ENCODE peak calls at places on chromosome 3, in ten cellular contexts. One of them, this sample, is unnamed.

GRCh38 chr3:44478606-44479094 is 1.2 kb upstream of the ZNF445 start:
- DNase-seq in adrenal gland: no peak
- DNase-seq in A549: no peak
- DNase-seq in breast epithelium: no peak
- DNase-seq in body of pancreas: no peak
- DNase-seq in uterus: no peak
- DNase-seq in heart left ventricle: no peak
- DNase-seq in spleen: no peak
- DNase-seq in IMR-90: no peak
- DNase-seq in gastrocnemius medialis: no peak
- DNase-seq in this sample: no peak

GRCh38 chr3:143016321-143016972 is 15.1 kb downstream of the U2SURP start:
- DNase-seq in adrenal gland: no peak
- DNase-seq in spleen: no peak
- DNase-seq in body of pancreas: no peak
- DNase-seq in uterus: no peak
- DNase-seq in heart left ventricle: no peak
- DNase-seq in IMR-90: no peak
- DNase-seq in A549: no peak
- DNase-seq in breast epithelium: no peak
- DNase-seq in gastrocnemius medialis: no peak
- DNase-seq in this sample: no peak

GRCh38 chr3:141789281-141789680 is 26.1 kb downstream of the GRK7 start:
- DNase-seq in A549: peak; percentile 59
- DNase-seq in heart left ventricle: no peak
- DNase-seq in adrenal gland: no peak
- DNase-seq in spleen: no peak
- DNase-seq in gastrocnemius medialis: no peak
- DNase-seq in uterus: no peak
- DNase-seq in body of pancreas: no peak
- DNase-seq in breast epithelium: no peak
- DNase-seq in IMR-90: no peak
- DNase-seq in this sample: no peak

GRCh38 chr3:59717679-59718205 is 667.9 kb upstream of the CFAP20DC start:
- DNase-seq in body of pancreas: no peak
- DNase-seq in gastrocnemius medialis: no peak
- DNase-seq in uterus: no peak
- DNase-seq in breast epithelium: no peak
- DNase-seq in spleen: no peak
- DNase-seq in heart left ventricle: no peak
- DNase-seq in IMR-90: no peak
- DNase-seq in A549: no peak
- DNase-seq in adrenal gland: no peak
- DNase-seq in this sample: no peak

GRCh38 chr3:37481986-37482385 is 307.6 kb upstream of the LRRFIP2 start:
- DNase-seq in body of pancreas: no peak
- DNase-seq in IMR-90: no peak
- DNase-seq in uterus: no peak
- DNase-seq in gastrocnemius medialis: no peak
- DNase-seq in adrenal gland: no peak
- DNase-seq in breast epithelium: no peak
- DNase-seq in A549: no peak
- DNase-seq in heart left ventricle: no peak
- DNase-seq in spleen: no peak
- DNase-seq in this sample: no peak

GRCh38 chr3:38140326-38141172 is 2.1 kb downstream of the MYD88 start:
- DNase-seq in body of pancreas: no peak
- DNase-seq in gastrocnemius medialis: no peak
- DNase-seq in heart left ventricle: no peak
- DNase-seq in A549: no peak
- DNase-seq in breast epithelium: no peak
- DNase-seq in IMR-90: no peak
- DNase-seq in adrenal gland: peak; percentile 54
- DNase-seq in uterus: no peak
- DNase-seq in spleen: no peak
- DNase-seq in this sample: no peak

GRCh38 chr3:128084675-128085021 is 32.4 kb downstream of the SEC61A1 start:
- DNase-seq in breast epithelium: no peak
- DNase-seq in spleen: no peak
- DNase-seq in A549: no peak
- DNase-seq in IMR-90: no peak
- DNase-seq in gastrocnemius medialis: no peak
- DNase-seq in uterus: no peak
- DNase-seq in adrenal gland: peak; percentile 62
- DNase-seq in body of pancreas: no peak
- DNase-seq in heart left ventricle: no peak
- DNase-seq in this sample: no peak

GRCh38 chr3:134239538-134239937 is 11.1 kb downstream of the RYK start:
- DNase-seq in heart left ventricle: no peak
- DNase-seq in uterus: no peak
- DNase-seq in breast epithelium: no peak
- DNase-seq in A549: no peak
- DNase-seq in adrenal gland: no peak
- DNase-seq in body of pancreas: no peak
- DNase-seq in gastrocnemius medialis: no peak
- DNase-seq in IMR-90: peak; percentile 43
- DNase-seq in spleen: no peak
- DNase-seq in this sample: no peak

GRCh38 chr3:36214460-36214859 is 165.8 kb upstream of the STAC start:
- DNase-seq in body of pancreas: no peak
- DNase-seq in spleen: no peak
- DNase-seq in gastrocnemius medialis: no peak
- DNase-seq in A549: no peak
- DNase-seq in adrenal gland: no peak
- DNase-seq in breast epithelium: no peak
- DNase-seq in heart left ventricle: no peak
- DNase-seq in uterus: no peak
- DNase-seq in IMR-90: no peak
- DNase-seq in this sample: no peak

GRCh38 chr3:169811606-169812123 is 1.0 kb upstream of the LRRIQ4 start:
- DNase-seq in heart left ventricle: no peak
- DNase-seq in adrenal gland: no peak
- DNase-seq in body of pancreas: no peak
- DNase-seq in gastrocnemius medialis: no peak
- DNase-seq in IMR-90: peak; percentile 91
- DNase-seq in spleen: no peak
- DNase-seq in breast epithelium: no peak
- DNase-seq in uterus: no peak
- DNase-seq in A549: no peak
- DNase-seq in this sample: no peak

GRCh38 chr3:42670670-42671069 is 14.7 kb upstream of the KLHL40 start:
- DNase-seq in A549: no peak
- DNase-seq in IMR-90: no peak
- DNase-seq in uterus: no peak
- DNase-seq in breast epithelium: no peak
- DNase-seq in adrenal gland: no peak
- DNase-seq in heart left ventricle: no peak
- DNase-seq in spleen: no peak
- DNase-seq in gastrocnemius medialis: peak; percentile 21
- DNase-seq in body of pancreas: no peak
- DNase-seq in this sample: no peak

GRCh38 chr3:133117342-133117741 is 79.2 kb downstream of the TMEM108 start:
- DNase-seq in A549: no peak
- DNase-seq in adrenal gland: no peak
- DNase-seq in uterus: no peak
- DNase-seq in IMR-90: no peak
- DNase-seq in body of pancreas: no peak
- DNase-seq in heart left ventricle: no peak
- DNase-seq in spleen: no peak
- DNase-seq in gastrocnemius medialis: no peak
- DNase-seq in breast epithelium: no peak
- DNase-seq in this sample: no peak

GRCh38 chr3:5296362-5296761 is 108.9 kb downstream of the EDEM1 start:
- DNase-seq in heart left ventricle: no peak
- DNase-seq in body of pancreas: no peak
- DNase-seq in adrenal gland: no peak
- DNase-seq in A549: no peak
- DNase-seq in gastrocnemius medialis: no peak
- DNase-seq in breast epithelium: no peak
- DNase-seq in uterus: no peak
- DNase-seq in IMR-90: no peak
- DNase-seq in spleen: no peak
- DNase-seq in this sample: no peak

GRCh38 chr3:188531210-188531609 is 377.3 kb downstream of the LPP start:
- DNase-seq in A549: no peak
- DNase-seq in breast epithelium: no peak
- DNase-seq in heart left ventricle: no peak
- DNase-seq in IMR-90: peak; percentile 59
- DNase-seq in gastrocnemius medialis: no peak
- DNase-seq in adrenal gland: no peak
- DNase-seq in body of pancreas: no peak
- DNase-seq in spleen: no peak
- DNase-seq in uterus: no peak
- DNase-seq in this sample: no peak

GRCh38 chr3:173893066-173893465 is 495.5 kb downstream of the NLGN1 start:
- DNase-seq in heart left ventricle: no peak
- DNase-seq in gastrocnemius medialis: no peak
- DNase-seq in spleen: no peak
- DNase-seq in IMR-90: peak; percentile 57
- DNase-seq in uterus: no peak
- DNase-seq in A549: no peak
- DNase-seq in body of pancreas: no peak
- DNase-seq in adrenal gland: no peak
- DNase-seq in breast epithelium: no peak
- DNase-seq in this sample: no peak

GRCh38 chr3:124014366-124014942 is 22.5 kb upstream of the ROPN1 start:
- DNase-seq in uterus: peak; percentile 24
- DNase-seq in adrenal gland: no peak
- DNase-seq in breast epithelium: no peak
- DNase-seq in A549: no peak
- DNase-seq in heart left ventricle: no peak
- DNase-seq in gastrocnemius medialis: no peak
- DNase-seq in IMR-90: peak; percentile 17
- DNase-seq in body of pancreas: no peak
- DNase-seq in spleen: no peak
- DNase-seq in this sample: no peak

DNA sequence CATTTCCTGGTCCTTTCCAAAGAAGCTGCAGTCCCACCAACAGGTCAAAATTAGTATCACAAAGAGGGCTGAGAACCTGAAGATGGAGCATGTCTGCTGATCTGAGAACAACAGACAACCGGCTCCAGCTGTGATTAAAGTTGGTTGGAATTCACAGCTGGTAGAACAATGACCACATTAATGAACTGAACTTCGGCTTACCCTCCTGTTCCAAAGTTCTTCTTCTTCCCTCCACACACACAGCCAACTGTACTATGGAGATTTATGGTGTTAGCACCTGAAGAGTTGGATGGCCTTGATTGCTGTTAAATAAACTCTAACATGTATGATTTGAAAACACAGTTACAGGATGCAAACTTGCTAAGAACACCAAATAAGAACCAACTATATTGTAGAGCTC is 27.4 kb upstream of the ROPN1 start:
- DNase-seq in gastrocnemius medialis: no peak
- DNase-seq in heart left ventricle: no peak
- DNase-seq in IMR-90: no peak
- DNase-seq in adrenal gland: no peak
- DNase-seq in A549: no peak
- DNase-seq in uterus: no peak
- DNase-seq in spleen: no peak
- DNase-seq in breast epithelium: no peak
- DNase-seq in body of pancreas: no peak
- DNase-seq in this sample: no peak
- TF ChIP-seq POLR2A in gastrocnemius medialis: no peak
- TF ChIP-seq POLR2A in heart left ventricle: no peak
- TF ChIP-seq POLR2A in IMR-90: no peak
- TF ChIP-seq POLR2A in adrenal gland: no peak
- TF ChIP-seq POLR2A in A549: no peak
- TF ChIP-seq POLR2A in uterus: no peak
- TF ChIP-seq POLR2A in spleen: no peak
- TF ChIP-seq POLR2A in breast epithelium: no peak
- TF ChIP-seq POLR2A in body of pancreas: no peak
- TF ChIP-seq POLR2A in this sample: no peak

GRCh38 chr3:123385072-123385471 is 63.8 kb downstream of the ADCY5 start:
- DNase-seq in heart left ventricle: peak; percentile 70
- DNase-seq in spleen: peak; percentile 39
- DNase-seq in adrenal gland: no peak
- DNase-seq in breast epithelium: peak; percentile 51
- DNase-seq in uterus: peak; percentile 55
- DNase-seq in body of pancreas: no peak
- DNase-seq in IMR-90: peak; percentile 37
- DNase-seq in gastrocnemius medialis: no peak
- DNase-seq in A549: peak; percentile 19
- DNase-seq in this sample: peak; percentile 93
- H3K4me1 ChIP-seq in heart left ventricle: peaks cover 10% of the 10 kb centered on the region
- H3K4me1 ChIP-seq in spleen: no peaks in the 10 kb centered on the region
- H3K4me1 ChIP-seq in adrenal gland: no peaks in the 10 kb centered on the region
- H3K4me1 ChIP-seq in breast epithelium: no peaks in the 10 kb centered on the region
- H3K4me1 ChIP-seq in uterus: peaks cover 15% of the 10 kb centered on the region
- H3K4me1 ChIP-seq in body of pancreas: peaks cover 30% of the 10 kb centered on the region
- H3K4me1 ChIP-seq in IMR-90: peaks cover 10% of the 10 kb centered on the region
- H3K4me1 ChIP-seq in gastrocnemius medialis: peaks cover 4% of the 10 kb centered on the region
- H3K4me1 ChIP-seq in A549: peaks cover 12% of the 10 kb centered on the region
- H3K4me1 ChIP-seq in this sample: peaks cover 98% of the 10 kb centered on the region

DNA sequence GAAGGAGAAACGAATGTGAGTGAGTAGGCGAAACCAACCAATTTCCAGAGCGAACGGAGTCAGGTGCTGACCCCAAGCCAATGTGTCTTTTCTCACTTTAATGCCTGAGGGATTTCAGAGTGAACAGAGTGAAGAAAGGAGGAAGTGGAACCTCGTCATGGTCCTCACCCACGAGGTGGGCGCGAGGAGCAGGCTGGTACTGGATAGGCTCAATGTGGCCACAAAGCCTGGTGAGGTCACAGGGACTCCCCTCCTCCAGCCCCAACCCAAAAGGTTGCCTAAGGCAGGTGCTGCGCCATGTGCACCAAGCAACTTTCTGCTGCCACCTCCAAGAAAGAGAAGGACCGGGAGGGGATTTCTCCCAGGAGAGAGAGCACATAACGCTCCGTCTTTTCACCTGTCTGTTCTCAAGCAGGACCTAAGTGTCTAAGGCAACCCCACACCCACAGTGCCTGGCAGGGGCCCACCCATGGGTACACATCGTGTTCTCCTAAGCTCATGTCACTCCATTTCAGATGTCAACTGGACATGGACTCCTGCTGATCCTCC is 3.8 kb downstream of the NRROS start:
- DNase-seq in IMR-90: no peak
- DNase-seq in spleen: peak; percentile 94
- DNase-seq in breast epithelium: no peak
- DNase-seq in uterus: no peak
- DNase-seq in gastrocnemius medialis: peak; percentile 39
- DNase-seq in adrenal gland: no peak
- DNase-seq in A549: no peak
- DNase-seq in heart left ventricle: no peak
- DNase-seq in body of pancreas: no peak
- DNase-seq in this sample: peak; percentile 75
- TF ChIP-seq POLR2A in IMR-90: no peak
- TF ChIP-seq POLR2A in spleen: no peak
- TF ChIP-seq POLR2A in breast epithelium: no peak
- TF ChIP-seq POLR2A in uterus: no peak
- TF ChIP-seq POLR2A in gastrocnemius medialis: no peak
- TF ChIP-seq POLR2A in adrenal gland: no peak
- TF ChIP-seq POLR2A in A549: no peak
- TF ChIP-seq POLR2A in heart left ventricle: no peak
- TF ChIP-seq POLR2A in body of pancreas: no peak
- TF ChIP-seq POLR2A in this sample: no peak

DNA sequence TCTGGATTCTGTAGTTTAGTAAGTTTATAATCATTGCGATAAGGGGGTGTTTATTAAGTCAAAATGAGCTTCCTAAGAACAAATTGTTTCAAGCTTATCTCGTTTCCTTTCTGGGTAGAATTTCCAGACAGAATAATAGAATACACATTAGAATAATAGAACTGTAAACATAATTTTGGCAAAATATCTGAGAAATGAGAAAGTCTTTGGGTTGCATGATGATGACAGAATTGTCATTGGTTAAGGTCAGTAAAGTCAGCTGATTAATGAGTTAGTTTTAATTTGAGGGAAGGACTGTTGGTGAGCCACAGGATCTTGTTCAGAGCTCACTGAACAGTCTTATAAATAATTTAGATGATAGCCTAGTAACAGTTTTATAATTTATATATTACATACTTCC is 10.2 kb downstream of the EIF2A start:
- DNase-seq in A549: no peak
- DNase-seq in heart left ventricle: no peak
- DNase-seq in body of pancreas: no peak
- DNase-seq in uterus: no peak
- DNase-seq in spleen: no peak
- DNase-seq in breast epithelium: no peak
- DNase-seq in gastrocnemius medialis: no peak
- DNase-seq in IMR-90: no peak
- DNase-seq in adrenal gland: no peak
- DNase-seq in this sample: no peak
- H3K4me1 ChIP-seq in A549: no peaks in the 10 kb centered on the region
- H3K4me1 ChIP-seq in heart left ventricle: no peaks in the 10 kb centered on the region
- H3K4me1 ChIP-seq in body of pancreas: no peaks in the 10 kb centered on the region
- H3K4me1 ChIP-seq in uterus: no peaks in the 10 kb centered on the region
- H3K4me1 ChIP-seq in spleen: peaks cover 4% of the 10 kb centered on the region
- H3K4me1 ChIP-seq in breast epithelium: no peaks in the 10 kb centered on the region
- H3K4me1 ChIP-seq in gastrocnemius medialis: no peaks in the 10 kb centered on the region
- H3K4me1 ChIP-seq in IMR-90: no peaks in the 10 kb centered on the region
- H3K4me1 ChIP-seq in adrenal gland: no peaks in the 10 kb centered on the region
- H3K4me1 ChIP-seq in this sample: no peaks in the 10 kb centered on the region

This sample was measured in sigmoid colon.